ENCODE peak calls at places on chromosomes 13 and 19, in ten cellular contexts. H is choroid plexus epithelial cell; M is foreskin fibroblast; K is ureter; L is cerebellum; F is NB4; G is T follicular helper cell; Y is mesendoderm; S is activated CD4-positive, alpha-beta T cell treated with anti-CD3 and anti-CD28 coated beads, Interleukin-2, amount 50 U/mL, for 1 hour; A is Calu3. Q is an unnamed sample.

GRCh38 chr13:112879283-112879833 is 89.7 kb upstream of the MCF2L start:
- DNase-seq in M (peak; percentile 16), L (no peak), H (no peak), A (no peak), G (no peak), F (no peak), Y (no peak), K (no peak), S (no peak), Q (no peak)

GRCh38 chr13:45490068-45490467 is 25.3 kb downstream of the COG3 start:
- DNase-seq in L (no peak), K (no peak), A (peak; percentile 5), S (peak; percentile 13), M (no peak), F (peak; percentile 24), G (no peak), Y (peak; percentile 37), H (no peak), Q (no peak)

GRCh38 chr13:49865174-49865573 is 71.0 kb downstream of the SPRYD7 start:
- DNase-seq in Y (no peak), M (no peak), L (no peak), K (no peak), H (no peak), A (no peak), F (no peak), G (no peak), S (no peak), Q (no peak)

GRCh38 chr13:99960663-99961440 is 10.7 kb downstream of the ZIC5 start:
- DNase-seq in A (no peak), M (no peak), F (no peak), L (peak; percentile 47), Y (no peak), S (no peak), H (no peak), G (no peak), K (no peak), Q (no peak)

GRCh38 chr13:59970847-59971246 is 192.9 kb downstream of the DIAPH3 start:
- DNase-seq in S (no peak), Y (peak; percentile 81), K (no peak), G (no peak), F (no peak), L (no peak), M (no peak), A (no peak), H (no peak), Q (no peak)

GRCh38 chr13:99658266-99658991 is 157.2 kb downstream of the TM9SF2 start:
- DNase-seq in H (peak; percentile 86), K (peak; percentile 59), A (peak; percentile 19), L (peak; percentile 69), Y (peak; percentile 87), M (peak; percentile 39), F (peak; percentile 46), G (peak; percentile 30), S (peak; percentile 51), Q (peak; percentile 11)

GRCh38 chr13:77696863-77697207 is 652 bp upstream of the SLAIN1 start:
- DNase-seq in K (no peak), G (no peak), A (no peak), M (no peak), F (no peak), S (no peak), H (no peak), Y (no peak), L (no peak), Q (no peak)

GRCh38 chr19:35512831-35513230 is 618 bp downstream of the DMKN start:
- DNase-seq in G (no peak), Y (no peak), H (no peak), A (no peak), M (no peak), F (no peak), L (no peak), K (no peak), S (no peak), Q (no peak)

GRCh38 chr13:37216340-37216739 is 110.9 kb upstream of the CSNK1A1L start:
- DNase-seq in H (no peak), L (no peak), Y (no peak), M (no peak), A (no peak), S (no peak), F (no peak), K (no peak), G (no peak), Q (no peak)

GRCh38 chr13:42707003-42707402 is 74.4 kb upstream of the FAM216B start:
- DNase-seq in K (no peak), F (no peak), S (no peak), H (peak; percentile 62), L (no peak), A (no peak), M (peak; percentile 7), Y (no peak), G (no peak), Q (no peak)

GRCh38 chr13:61927648-61928047 is 512.0 kb upstream of the PCDH20 start:
- DNase-seq in M (no peak), K (no peak), F (no peak), L (no peak), H (no peak), A (no peak), Y (no peak), G (no peak), S (no peak), Q (no peak)

GRCh38 chr13:109256866-109257760 is 529.3 kb downstream of the IRS2 start:
- DNase-seq in K (no peak), A (peak; percentile 9), H (peak; percentile 99), M (peak; percentile 98), S (no peak), L (no peak), F (no peak), Y (peak; percentile 87), G (no peak), Q (no peak)

GRCh38 chr19:16019691-16020448 is 56.4 kb upstream of the TPM4 start:
- DNase-seq in L (no peak), A (no peak), H (no peak), S (no peak), F (no peak), Y (no peak), K (no peak), G (no peak), M (no peak), Q (no peak)

GRCh38 chr19:15223649-15224371 is 8.4 kb downstream of the EPHX3 start:
- DNase-seq in A (no peak), L (no peak), F (no peak), S (no peak), K (no peak), H (no peak), G (no peak), M (no peak), Y (peak; percentile 47), Q (no peak)

GRCh38 chr13:23384111-23384510 is 49.4 kb downstream of the SACS start:
- DNase-seq in K (no peak), H (peak; percentile 60), S (no peak), A (no peak), F (no peak), M (peak; percentile 34), Y (no peak), L (no peak), G (no peak), Q (no peak)

Q was measured in AML-193.